ENCODE peak calls at places on chromosomes 7 and 10, in five cellular contexts. T is Panc1, C is tibial nerve, S is sigmoid colon, R is heart left ventricle. G is an unnamed sample.
A peak's percentile ranks its signal among the peaks of the same experiment; 100 is the strongest.

GRCh38 chr10:26805567-26806245 is 55.1 kb downstream of the ABI1 start:
- DNase-seq in T (no peak), C (no peak), S (no peak), R (no peak), G (peak; percentile 17)

GRCh38 chr10:91768123-91768522 is 30.1 kb upstream of the TNKS2 start:
- DNase-seq in T (no peak), C (no peak), S (no peak), R (no peak), G (no peak)

GRCh38 chr7:54711900-54712595 is 47.0 kb downstream of the SEC61G start:
- DNase-seq in T (no peak), C (no peak), S (no peak), R (no peak), G (no peak)

GRCh38 chr10:107589081-107589480 is 424.6 kb upstream of the SORCS1 start:
- DNase-seq in T (no peak), C (no peak), S (no peak), R (no peak), G (no peak)

GRCh38 chr10:123884907-123885381 is 6.7 kb downstream of the CPXM2 start:
- DNase-seq in T (no peak), C (no peak), S (no peak), R (no peak), G (no peak)

GRCh38 chr10:131199646-131200045 is 111.9 kb downstream of the TCERG1L start:
- DNase-seq in T (no peak), C (no peak), S (peak; percentile 13), R (no peak), G (no peak)

GRCh38 chr7:82050792-82051191 is 280.9 kb upstream of the HGF start:
- DNase-seq in T (peak; percentile 46), C (no peak), S (no peak), R (no peak), G (peak; percentile 66)

GRCh38 chr10:57663401-57663800 is 604.3 kb downstream of the IPMK start:
- DNase-seq in T (no peak), C (no peak), S (no peak), R (no peak), G (no peak)

GRCh38 chr7:43650457-43651052 is 67.6 kb downstream of the STK17A start:
- DNase-seq in T (no peak), C (no peak), S (no peak), R (no peak), G (peak; percentile 67)

GRCh38 chr7:140176271-140176701 is 497 bp downstream of the KDM7A start:
- DNase-seq in T (no peak), C (no peak), S (no peak), R (peak; percentile 41), G (no peak)

GRCh38 chr7:45082831-45083331 is 5.9 kb downstream of the NACAD start:
- DNase-seq in T (no peak), C (no peak), S (peak; percentile 63), R (no peak), G (no peak)

GRCh38 chr7:117395743-117396142 is 31.6 kb downstream of the ASZ1 start:
- DNase-seq in T (no peak), C (no peak), S (no peak), R (no peak), G (no peak)

GRCh38 chr7:22482476-22482875 is 17.5 kb downstream of the STEAP1B start:
- DNase-seq in T (no peak), C (no peak), S (no peak), R (no peak), G (no peak)

GRCh38 chr7:471866-472639 is 47.6 kb downstream of the PDGFA start:
- DNase-seq in T (no peak), C (no peak), S (peak; percentile 82), R (peak; percentile 89), G (peak; percentile 93)

GRCh38 chr10:103888113-103888841 is 29.7 kb downstream of the STN1 start:
- DNase-seq in T (peak; percentile 75), C (peak; percentile 41), S (peak; percentile 89), R (peak; percentile 69), G (peak; percentile 95)

GRCh38 chr10:99433378-99434020 is 3.1 kb upstream of the GOT1 start:
- DNase-seq in T (no peak), C (no peak), S (no peak), R (no peak), G (no peak)

GRCh38 chr7:131015131-131015954 is 281.3 kb upstream of the KLF14 start:
- DNase-seq in T (no peak), C (no peak), S (no peak), R (no peak), G (peak; percentile 56)

GRCh38 chr10:115857856-115858255 is 415.1 kb downstream of the GFRA1 start:
- DNase-seq in T (no peak), C (no peak), S (no peak), R (no peak), G (no peak)

GRCh38 chr7:8216291-8216690 is 45.7 kb downstream of the ICA1 start:
- DNase-seq in T (no peak), C (no peak), S (no peak), R (no peak), G (no peak)

GRCh38 chr10:119597405-119598186 is 832 bp upstream of the TIAL1 start:
- DNase-seq in T (no peak), C (no peak), S (no peak), R (no peak), G (no peak)

GRCh38 chr10:55410415-55410885 is 609.4 kb upstream of the PCDH15 start:
- DNase-seq in T (no peak), C (no peak), S (no peak), R (peak; percentile 71), G (no peak)

GRCh38 chr7:13920053-13920697 is 69.3 kb downstream of the ETV1 start:
- DNase-seq in T (peak; percentile 99), C (peak; percentile 41), S (no peak), R (no peak), G (peak; percentile 99)
- H3K4me3 ChIP-seq in T (peak overlapping the region; percentile 6), C (no peak overlapping the region), S (no peak overlapping the region), R (no peak overlapping the region), G (no peak overlapping the region)

DNA sequence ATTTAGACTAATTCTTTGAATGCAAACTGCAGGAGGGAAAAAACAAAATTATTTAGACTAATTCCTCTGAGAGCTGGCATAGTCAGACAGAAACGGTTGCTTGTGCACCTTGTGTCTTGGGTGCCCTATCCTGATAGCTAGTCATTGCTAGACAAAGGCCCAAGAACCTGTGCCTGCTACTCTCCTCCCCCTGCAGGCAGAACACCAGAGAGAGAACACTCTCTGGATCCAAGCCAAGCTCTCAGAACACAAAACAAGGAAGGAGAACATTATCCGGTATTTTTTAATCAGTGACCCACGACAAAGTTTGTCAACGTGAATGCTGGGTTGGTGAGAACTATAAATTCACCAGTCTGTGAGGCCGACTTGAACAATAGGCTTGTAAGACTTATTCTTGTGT is 18.9 kb upstream of the PPP1R9A start:
- DNase-seq in T (no peak), C (peak; percentile 16), S (no peak), R (no peak), G (peak; percentile 11)
- TF ChIP-seq CTCF in T (no peak), C (no peak), S (no peak), R (peak; percentile 25), G (peak; percentile 40)

GRCh38 chr7:27181795-27182275 is 3.2 kb downstream of the HOXA11 start:
- DNase-seq in T (no peak), C (no peak), S (peak; percentile 72), R (no peak), G (no peak)
- H3K4me3 ChIP-seq in T (no peak overlapping the region), C (no peak overlapping the region), S (no peak overlapping the region), R (no peak overlapping the region), G (no peak overlapping the region)

DNA sequence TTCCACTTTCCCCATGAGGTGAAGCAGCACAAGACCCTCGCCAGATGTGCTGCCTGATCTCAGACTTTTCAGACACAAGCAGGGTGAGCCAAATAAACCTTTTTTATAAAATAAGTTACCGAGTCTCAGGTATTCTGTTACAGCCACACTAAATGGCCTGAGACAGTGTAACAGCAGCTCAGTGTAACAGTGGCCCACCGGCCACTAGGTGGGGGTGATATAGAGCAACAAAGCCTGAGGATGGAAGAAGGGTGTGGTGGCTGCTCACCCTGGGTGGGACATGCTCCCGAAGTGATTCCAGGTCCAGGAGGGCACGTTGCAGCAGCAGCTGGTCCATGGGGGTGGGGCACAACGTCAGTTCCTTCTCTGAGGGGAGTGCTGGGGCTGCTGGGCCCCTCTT is 44.6 kb downstream of the BMS1 start:
- DNase-seq in T (no peak), C (no peak), S (no peak), R (no peak), G (no peak)
- TF ChIP-seq CTCF in T (peak; percentile 39), C (no peak), S (no peak), R (no peak), G (peak; percentile 18)

GRCh38 chr7:94547128-94547527 is 37.5 kb downstream of the CASD1 start:
- DNase-seq in T (no peak), C (no peak), S (no peak), R (no peak), G (no peak)
- H3K4me3 ChIP-seq in T (no peak overlapping the region), C (no peak overlapping the region), S (no peak overlapping the region), R (no peak overlapping the region), G (no peak overlapping the region)

GRCh38 chr10:44045020-44045419 is 339.9 kb downstream of the CXCL12 start:
- DNase-seq in T (no peak), C (no peak), S (no peak), R (peak; percentile 80), G (no peak)

GRCh38 chr10:44042075-44042770 is 342.7 kb downstream of the CXCL12 start:
- DNase-seq in T (no peak), C (no peak), S (no peak), R (no peak), G (no peak)

GRCh38 chr10:44044549-44044948 is 340.3 kb downstream of the CXCL12 start:
- DNase-seq in T (no peak), C (no peak), S (no peak), R (peak; percentile 55), G (no peak)

GRCh38 chr10:44043646-44044368 is 341.1 kb downstream of the CXCL12 start:
- DNase-seq in T (no peak), C (no peak), S (no peak), R (peak; percentile 68), G (no peak)

DNA sequence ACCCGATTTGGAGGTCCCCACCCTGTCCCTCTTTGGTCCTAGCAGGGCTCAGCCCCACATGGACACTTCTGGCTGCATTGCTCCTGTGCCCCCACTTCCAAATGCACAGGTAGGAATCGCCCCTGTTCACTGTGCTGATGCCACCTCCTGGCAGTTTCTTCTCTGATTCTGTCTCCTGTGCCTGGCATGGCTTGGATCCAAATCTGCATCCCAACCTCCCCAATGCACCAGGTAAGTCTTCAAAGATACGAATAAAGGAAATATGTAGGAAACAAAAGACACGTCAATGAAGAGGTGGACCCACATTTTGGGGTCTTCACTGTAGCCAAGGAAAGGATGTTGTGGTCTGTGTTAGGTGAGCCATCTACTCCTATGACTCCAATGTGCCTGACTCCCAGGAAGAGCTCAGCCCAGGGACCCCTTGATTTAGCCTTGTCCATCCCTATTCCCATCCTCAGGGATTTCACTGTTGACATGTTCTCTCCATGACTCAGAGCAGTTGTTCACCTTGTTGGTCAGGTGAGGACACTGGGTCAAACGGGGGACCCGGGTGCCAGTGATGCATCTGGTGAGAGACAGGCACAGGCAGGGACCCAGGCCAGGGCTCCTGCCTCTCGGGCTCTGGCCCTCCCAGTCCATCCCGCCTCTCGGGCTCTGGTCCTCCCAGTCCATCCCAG is 341.8 kb downstream of the CXCL12 start:
- DNase-seq in T (no peak), C (no peak), S (no peak), R (no peak), G (no peak)
- TF ChIP-seq CTCF in T (no peak), C (no peak), S (no peak), R (no peak), G (no peak)